ENCODE peak calls at places on chromosomes 7 and 10, in six cellular contexts. One of them, this sample, is unnamed.

GRCh38 chr10:7409732-7410168 is 1.1 kb downstream of the SFMBT2 start:
- DNase-seq in tibial artery: no peak
- DNase-seq in mesothelial cell of epicardium: no peak
- DNase-seq in endothelial cell of umbilical vein: no peak
- DNase-seq in activated naive CD4-positive, alpha-beta T cell: no peak
- DNase-seq in GM12892: no peak
- DNase-seq in this sample: no peak

GRCh38 chr7:81604075-81604807 is 165.6 kb downstream of the HGF start:
- DNase-seq in tibial artery: no peak
- DNase-seq in mesothelial cell of epicardium: no peak
- DNase-seq in endothelial cell of umbilical vein: peak
- DNase-seq in activated naive CD4-positive, alpha-beta T cell: no peak
- DNase-seq in GM12892: no peak
- DNase-seq in this sample: no peak

GRCh38 chr7:140659727-140660396 is 12.9 kb upstream of the ADCK2 start:
- DNase-seq in tibial artery: no peak
- DNase-seq in mesothelial cell of epicardium: no peak
- DNase-seq in endothelial cell of umbilical vein: no peak
- DNase-seq in activated naive CD4-positive, alpha-beta T cell: no peak
- DNase-seq in GM12892: no peak
- DNase-seq in this sample: no peak

GRCh38 chr10:57890691-57891090 is 377.0 kb downstream of the IPMK start:
- DNase-seq in tibial artery: no peak
- DNase-seq in mesothelial cell of epicardium: no peak
- DNase-seq in endothelial cell of umbilical vein: no peak
- DNase-seq in activated naive CD4-positive, alpha-beta T cell: no peak
- DNase-seq in GM12892: no peak
- DNase-seq in this sample: no peak

GRCh38 chr10:131645756-131646155 is 255.1 kb upstream of the PPP2R2D start:
- DNase-seq in tibial artery: no peak
- DNase-seq in mesothelial cell of epicardium: no peak
- DNase-seq in endothelial cell of umbilical vein: no peak
- DNase-seq in activated naive CD4-positive, alpha-beta T cell: no peak
- DNase-seq in GM12892: no peak
- DNase-seq in this sample: no peak

GRCh38 chr10:23096814-23097549 is 1.6 kb downstream of the MSRB2 start:
- DNase-seq in tibial artery: peak
- DNase-seq in mesothelial cell of epicardium: peak
- DNase-seq in endothelial cell of umbilical vein: peak
- DNase-seq in activated naive CD4-positive, alpha-beta T cell: no peak
- DNase-seq in GM12892: no peak
- DNase-seq in this sample: no peak

GRCh38 chr7:125780153-125780552 is 850.5 kb upstream of the POT1 start:
- DNase-seq in tibial artery: no peak
- DNase-seq in mesothelial cell of epicardium: no peak
- DNase-seq in endothelial cell of umbilical vein: no peak
- DNase-seq in activated naive CD4-positive, alpha-beta T cell: no peak
- DNase-seq in GM12892: no peak
- DNase-seq in this sample: no peak

GRCh38 chr10:7705341-7705740 is 2.2 kb downstream of the ITIH2 start:
- DNase-seq in tibial artery: no peak
- DNase-seq in mesothelial cell of epicardium: no peak
- DNase-seq in endothelial cell of umbilical vein: no peak
- DNase-seq in activated naive CD4-positive, alpha-beta T cell: no peak
- DNase-seq in GM12892: no peak
- DNase-seq in this sample: no peak

GRCh38 chr7:79452032-79452494 is 1.4 kb downstream of the MAGI2 start:
- DNase-seq in tibial artery: peak
- DNase-seq in mesothelial cell of epicardium: peak
- DNase-seq in endothelial cell of umbilical vein: peak
- DNase-seq in activated naive CD4-positive, alpha-beta T cell: no peak
- DNase-seq in GM12892: no peak
- DNase-seq in this sample: no peak

GRCh38 chr10:123147635-123148413 is at the start of gene HMX2:
- DNase-seq in tibial artery: no peak
- DNase-seq in mesothelial cell of epicardium: no peak
- DNase-seq in endothelial cell of umbilical vein: no peak
- DNase-seq in activated naive CD4-positive, alpha-beta T cell: no peak
- DNase-seq in GM12892: peak
- DNase-seq in this sample: no peak

GRCh38 chr7:47988496-47989386 is 9.3 kb upstream of the HUS1 start:
- DNase-seq in tibial artery: no peak
- DNase-seq in mesothelial cell of epicardium: no peak
- DNase-seq in endothelial cell of umbilical vein: no peak
- DNase-seq in activated naive CD4-positive, alpha-beta T cell: no peak
- DNase-seq in GM12892: no peak
- DNase-seq in this sample: no peak

GRCh38 chr10:53754851-53755250 is 982.3 kb upstream of the MBL2 start:
- DNase-seq in tibial artery: no peak
- DNase-seq in mesothelial cell of epicardium: no peak
- DNase-seq in endothelial cell of umbilical vein: no peak
- DNase-seq in activated naive CD4-positive, alpha-beta T cell: no peak
- DNase-seq in GM12892: no peak
- DNase-seq in this sample: no peak

GRCh38 chr7:98930921-98931320 is 52.6 kb downstream of the TRRAP start:
- DNase-seq in tibial artery: no peak
- DNase-seq in mesothelial cell of epicardium: no peak
- DNase-seq in endothelial cell of umbilical vein: peak
- DNase-seq in activated naive CD4-positive, alpha-beta T cell: no peak
- DNase-seq in GM12892: no peak
- DNase-seq in this sample: no peak

This sample was measured in NCI-H1048.